ENCODE peak calls at places on chromosomes 5 and 9, in nine cellular contexts. S, M, J, E, T, G, C, U and A are unnamed samples.

GRCh38 chr9:70539526-70539925 is 125.1 kb upstream of the KLF9 start:
- DNase-seq in M (no peak), C (no peak), U (no peak), J (no peak), T (no peak), E (no peak), G (no peak), S (no peak), A (no peak)

GRCh38 chr9:123657921-123658320 is 272.0 kb downstream of the DENND1A start:
- DNase-seq in M (no peak), C (no peak), E (no peak), J (no peak), S (no peak), G (no peak), T (no peak), U (no peak), A (no peak)

GRCh38 chr9:87687207-87687606 is 38.7 kb upstream of the CTSL start:
- DNase-seq in C (no peak), U (no peak), M (no peak), J (no peak), S (no peak), G (no peak), E (no peak), T (no peak), A (no peak)

GRCh38 chr5:176646707-176647029 is 616 bp upstream of the TSPAN17 start:
- DNase-seq in J (no peak), C (no peak), E (no peak), T (no peak), G (no peak), U (no peak), S (no peak), M (no peak), A (no peak)

GRCh38 chr5:53490747-53491146 is 10.3 kb downstream of the FST start:
- DNase-seq in S (no peak), J (no peak), U (no peak), E (no peak), C (peak; percentile 100), T (no peak), M (no peak), G (no peak), A (no peak)

GRCh38 chr5:132387649-132388117 is 18.2 kb downstream of the SLC22A5 start:
- DNase-seq in E (no peak), J (peak; percentile 68), M (peak; percentile 21), T (peak; percentile 93), U (peak; percentile 48), S (peak; percentile 63), G (peak; percentile 82), C (peak; percentile 99), A (peak; percentile 71)

GRCh38 chr9:98773721-98774120 is 22.6 kb downstream of the ANKS6 start:
- DNase-seq in C (no peak), M (no peak), G (no peak), E (no peak), U (no peak), S (no peak), T (no peak), J (no peak), A (no peak)

GRCh38 chr9:92740446-92740961 is 24.1 kb downstream of the BICD2 start:
- DNase-seq in J (no peak), E (no peak), G (no peak), T (no peak), M (no peak), U (no peak), S (no peak), C (no peak), A (no peak)

GRCh38 chr5:133635051-133635450 is 22.7 kb upstream of the FSTL4 start:
- DNase-seq in C (peak; percentile 13), U (no peak), S (no peak), G (no peak), M (no peak), T (peak; percentile 67), J (no peak), E (no peak), A (no peak)

GRCh38 chr9:114026335-114026734 is 51.8 kb downstream of the AMBP start:
- DNase-seq in J (no peak), U (no peak), G (no peak), S (no peak), M (no peak), C (no peak), T (no peak), E (no peak), A (no peak)

GRCh38 chr5:142235050-142235797 is 89.6 kb downstream of the SPRY4 start:
- DNase-seq in J (no peak), C (no peak), M (no peak), T (no peak), U (no peak), S (no peak), G (no peak), E (no peak), A (no peak)

GRCh38 chr5:107270561-107270960 is 400.2 kb downstream of the EFNA5 start:
- DNase-seq in U (no peak), S (no peak), G (no peak), E (no peak), T (no peak), C (no peak), J (no peak), M (no peak), A (no peak)

GRCh38 chr5:28877050-28877449 is 1838.7 kb upstream of the CDH9 start:
- DNase-seq in J (no peak), E (no peak), M (no peak), U (no peak), C (no peak), S (no peak), T (no peak), G (no peak), A (no peak)

GRCh38 chr9:131598121-131598520 is 52.8 kb downstream of the PRRT1B start:
- DNase-seq in T (no peak), G (no peak), E (no peak), C (no peak), J (peak; percentile 36), M (no peak), U (peak; percentile 55), S (peak; percentile 41), A (no peak)

GRCh38 chr9:4555251-4555650 is 65.0 kb downstream of the SLC1A1 start:
- DNase-seq in S (no peak), M (no peak), G (no peak), E (no peak), C (peak; percentile 6), J (no peak), T (no peak), U (no peak), A (no peak)

GRCh38 chr9:122213102-122213588 is 15.6 kb downstream of the LHX6 start:
- DNase-seq in M (no peak), G (no peak), S (no peak), E (no peak), C (no peak), U (no peak), T (no peak), J (no peak), A (no peak)
- H3K4me3 ChIP-seq in M (peak overlapping the region; percentile 41), G (no peak overlapping the region), S (peak overlapping the region; percentile 38), E (no peak overlapping the region), C (no peak overlapping the region), U (peak overlapping the region; percentile 58), T (peak overlapping the region; percentile 49), J (peak overlapping the region; percentile 61), A (peak overlapping the region; percentile 38)

DNA sequence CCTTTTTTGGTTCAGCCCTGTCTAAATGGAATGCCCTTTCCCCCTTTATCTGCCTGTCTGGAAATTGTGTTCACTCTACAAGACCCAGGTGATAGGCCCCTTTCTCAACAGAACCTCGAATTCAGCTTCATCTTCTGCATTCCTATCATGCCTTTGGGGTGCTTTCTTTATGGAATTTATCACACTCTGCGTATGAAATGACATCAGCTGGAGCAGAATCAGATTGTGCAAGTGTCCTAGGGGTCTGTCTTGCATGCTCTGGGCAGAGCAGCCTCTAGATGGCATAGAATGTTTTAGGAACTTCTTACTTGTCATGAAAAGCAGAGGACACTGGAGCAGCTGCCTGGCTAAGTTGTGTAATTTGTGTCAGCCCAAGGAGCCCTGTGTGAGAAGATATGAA is 84.9 kb downstream of the ISL1 start:
- DNase-seq in U (no peak), M (no peak), S (no peak), G (no peak), C (peak; percentile 2), J (no peak), E (no peak), T (no peak), A (no peak)
- TF ChIP-seq CTCF in U (no peak), M (peak; percentile 49), S (no peak), G (no peak), C (no peak), J (no peak), E (no peak), T (no peak), A (no peak)

GRCh38 chr5:1484416-1485319 is 39.1 kb downstream of the LPCAT1 start:
- DNase-seq in E (peak; percentile 91), G (no peak), M (no peak), U (no peak), J (no peak), C (no peak), S (no peak), T (no peak), A (no peak)

GRCh38 chr5:1486271-1486670 is 37.5 kb downstream of the LPCAT1 start:
- DNase-seq in C (no peak), M (no peak), S (no peak), U (no peak), G (no peak), J (no peak), T (no peak), E (no peak), A (no peak)

GRCh38 chr5:1487079-1487764 is 36.5 kb downstream of the LPCAT1 start:
- DNase-seq in S (no peak), T (no peak), U (no peak), E (no peak), M (no peak), C (no peak), J (no peak), G (no peak), A (no peak)

GRCh38 chr5:1483856-1484255 is 38.6 kb upstream of the SLC6A3 start:
- DNase-seq in C (no peak), U (no peak), E (no peak), T (no peak), J (no peak), G (no peak), S (no peak), M (no peak), A (no peak)

GRCh38 chr5:1485320-1486118 is 38.2 kb downstream of the LPCAT1 start:
- DNase-seq in C (no peak), G (no peak), T (no peak), E (no peak), S (no peak), U (no peak), J (no peak), M (no peak), A (no peak)
- H3K4me3 ChIP-seq in C (no peak overlapping the region), G (no peak overlapping the region), T (no peak overlapping the region), E (peak overlapping the region; percentile 73), S (no peak overlapping the region), U (no peak overlapping the region), J (no peak overlapping the region), M (no peak overlapping the region), A (no peak overlapping the region)

DNA sequence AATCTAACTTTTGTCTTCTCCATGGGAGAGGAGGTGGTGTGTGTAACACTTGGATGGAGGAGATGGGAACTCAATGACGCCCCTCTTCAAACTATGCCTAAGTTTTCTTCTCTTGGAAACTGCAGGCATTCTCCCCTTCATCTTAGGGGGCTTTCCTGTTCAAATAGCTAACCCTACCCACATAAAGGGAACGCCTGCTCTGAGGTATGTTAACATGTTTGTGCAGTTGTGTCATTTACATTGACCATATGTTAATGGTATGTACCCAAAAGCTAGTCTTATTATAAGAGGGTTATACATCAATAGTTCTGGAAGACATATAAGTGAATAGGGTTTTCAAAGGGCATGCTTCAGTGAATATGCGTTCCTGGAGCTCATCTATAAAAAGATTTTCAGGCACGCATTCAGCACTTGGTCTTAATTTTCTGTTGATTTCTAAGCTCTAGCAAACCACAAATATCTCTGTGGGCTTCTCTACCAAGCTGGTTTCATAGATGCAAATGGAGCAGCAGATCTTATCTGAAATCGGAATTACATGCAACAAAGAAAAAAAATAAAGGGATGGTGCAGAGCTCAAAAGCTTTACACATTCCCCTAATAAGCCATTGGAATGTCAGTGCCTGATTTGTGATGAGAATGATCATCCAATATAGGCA is 766.1 kb downstream of the IRX1 start:
- DNase-seq in S (no peak), T (no peak), G (no peak), J (no peak), E (no peak), M (no peak), U (no peak), C (no peak), A (no peak)
- TF ChIP-seq CTCF in S (no peak), T (no peak), G (no peak), J (no peak), E (no peak), M (no peak), U (no peak), C (no peak), A (no peak)